ENCODE peak calls at places on chromosomes 11 and 22, in six cellular contexts. K is tibial nerve, S is GM12865, T is astrocyte, G is cardiac fibroblast, H is mesothelial cell of epicardium. B is an unnamed sample.
A peak's percentile ranks its signal among the peaks of the same experiment; 100 is the strongest.

GRCh38 chr11:45470151-45471001 is 184.2 kb upstream of the SYT13 start:
- DNase-seq in K (no peak), S (no peak), T (no peak), G (peak; percentile 63), H (no peak), B (no peak)

GRCh38 chr22:29167032-29167911 is 38.4 kb upstream of the EMID1 start:
- DNase-seq in K (no peak), S (peak; percentile 99), T (no peak), G (no peak), H (no peak), B (no peak)

GRCh38 chr11:86706341-86707131 is 34.1 kb upstream of the ME3 start:
- DNase-seq in K (no peak), S (no peak), T (no peak), G (no peak), H (no peak), B (no peak)

GRCh38 chr22:46425011-46425410 is 89.5 kb downstream of the TRMU start:
- DNase-seq in K (no peak), S (no peak), T (peak; percentile 99), G (peak; percentile 66), H (no peak), B (peak; percentile 8)

GRCh38 chr11:119721129-119722120 is 7.6 kb downstream of the NECTIN1 start:
- DNase-seq in K (no peak), S (no peak), T (no peak), G (peak; percentile 45), H (no peak), B (peak; percentile 14)

GRCh38 chr11:111417011-111417765 is 38.1 kb upstream of the POU2AF1 start:
- DNase-seq in K (no peak), S (peak; percentile 95), T (no peak), G (no peak), H (no peak), B (no peak)

GRCh38 chr22:49779226-49779625 is 48.4 kb downstream of the BRD1 start:
- DNase-seq in K (no peak), S (no peak), T (no peak), G (no peak), H (no peak), B (no peak)

GRCh38 chr11:95699631-95700470 is 89.7 kb downstream of the FAM76B start:
- DNase-seq in K (no peak), S (no peak), T (peak; percentile 50), G (peak; percentile 38), H (no peak), B (no peak)

GRCh38 chr11:63537293-63538101 is 889 bp downstream of the PLAAT4 start:
- DNase-seq in K (peak; percentile 47), S (no peak), T (peak; percentile 96), G (peak; percentile 44), H (no peak), B (no peak)

GRCh38 chr11:118915396-118915795 is 10.3 kb downstream of the BCL9L start:
- DNase-seq in K (no peak), S (no peak), T (no peak), G (no peak), H (no peak), B (no peak)

GRCh38 chr11:35144103-35144741 is 5.3 kb downstream of the CD44 start:
- DNase-seq in K (no peak), S (peak; percentile 92), T (peak; percentile 84), G (peak; percentile 83), H (no peak), B (peak; percentile 24)

GRCh38 chr11:3947084-3947483 is 91.6 kb downstream of the STIM1 start:
- DNase-seq in K (no peak), S (peak; percentile 86), T (peak; percentile 62), G (peak; percentile 58), H (no peak), B (no peak)

GRCh38 chr22:38153821-38154562 is 27.6 kb downstream of the PLA2G6 start:
- DNase-seq in K (no peak), S (no peak), T (no peak), G (no peak), H (no peak), B (no peak)

GRCh38 chr11:16403851-16404250 is 47.5 kb upstream of the SOX6 start:
- DNase-seq in K (no peak), S (no peak), T (no peak), G (no peak), H (no peak), B (no peak)

GRCh38 chr11:10329356-10329755 is 24.5 kb downstream of the ADM start:
- DNase-seq in K (no peak), S (no peak), T (no peak), G (peak; percentile 11), H (no peak), B (no peak)

GRCh38 chr11:20599424-20600346 is at the start of gene SLC6A5:
- DNase-seq in K (no peak), S (peak; percentile 21), T (no peak), G (peak; percentile 49), H (peak; percentile 45), B (peak; percentile 38)

GRCh38 chr11:19962795-19963163 is 197.5 kb downstream of the DBX1 start:
- DNase-seq in K (no peak), S (no peak), T (peak; percentile 95), G (peak; percentile 70), H (no peak), B (no peak)

GRCh38 chr22:24809331-24809730 is 3.3 kb downstream of the SGSM1 start:
- DNase-seq in K (no peak), S (no peak), T (no peak), G (no peak), H (no peak), B (no peak)

GRCh38 chr11:35357893-35358292 is 61.5 kb downstream of the SLC1A2 start:
- DNase-seq in K (no peak), S (no peak), T (no peak), G (peak; percentile 40), H (no peak), B (no peak)

GRCh38 chr11:11806074-11806473 is 35.7 kb upstream of the USP47 start:
- DNase-seq in K (no peak), S (no peak), T (no peak), G (no peak), H (no peak), B (no peak)

GRCh38 chr22:39230261-39231196 is 14.3 kb downstream of the PDGFB start:
- DNase-seq in K (no peak), S (no peak), T (no peak), G (no peak), H (no peak), B (no peak)
- TF ChIP-seq CTCF in K (peak; percentile 18), S (no peak), T (no peak), G (no peak), H (no peak), B (no peak)

DNA sequence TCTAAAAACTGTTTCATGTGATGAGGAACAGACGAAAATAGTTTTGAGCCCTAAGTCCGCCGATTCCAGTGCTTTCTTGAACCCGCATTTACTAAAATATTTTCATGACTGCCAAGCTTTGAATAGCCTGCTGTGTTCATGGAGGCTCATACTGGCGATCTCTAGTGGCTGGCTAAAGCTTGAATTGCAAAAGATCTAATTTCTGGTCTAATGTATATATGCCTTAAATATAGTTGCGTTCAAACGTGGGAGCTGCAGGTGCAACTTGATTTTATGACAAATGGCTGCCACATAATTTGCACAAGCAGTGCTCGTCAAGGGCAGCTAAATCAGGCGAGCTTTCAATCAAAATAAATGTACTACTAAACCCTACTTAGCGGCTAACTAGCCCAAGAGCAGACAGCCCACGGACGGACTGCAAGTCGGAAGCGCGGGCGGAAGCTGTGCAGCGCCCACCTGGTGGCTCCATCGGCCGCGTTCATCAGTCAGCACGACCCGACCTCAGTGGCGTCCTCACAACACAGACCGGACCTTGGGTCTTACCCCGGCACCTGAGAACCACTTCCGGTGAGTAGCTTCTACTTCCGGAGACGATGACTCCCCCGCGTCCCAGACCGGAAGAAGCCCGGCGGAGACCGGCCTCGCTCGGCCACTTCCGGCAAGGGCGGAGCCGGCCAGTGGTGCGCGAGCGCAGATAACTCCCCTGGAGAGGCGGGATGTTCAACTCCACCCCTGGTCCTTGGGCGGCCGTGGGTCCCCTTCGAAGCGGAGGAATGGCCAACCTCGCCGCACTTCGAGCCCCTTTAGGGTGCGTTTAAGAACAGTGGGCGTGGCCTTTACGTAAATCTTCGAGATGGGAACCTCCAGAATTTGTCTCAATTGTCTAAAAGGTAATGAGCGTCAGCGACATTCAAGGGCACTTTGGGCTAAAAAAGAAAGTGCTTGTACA is 6.1 kb downstream of the RPL27A start:
- DNase-seq in K (peak; percentile 88), S (peak; percentile 99), T (peak; percentile 93), G (peak; percentile 97), H (peak; percentile 76), B (peak; percentile 94)
- TF ChIP-seq CTCF in K (no peak), S (peak; percentile 5), T (no peak), G (peak; percentile 15), H (no peak), B (no peak)

DNA sequence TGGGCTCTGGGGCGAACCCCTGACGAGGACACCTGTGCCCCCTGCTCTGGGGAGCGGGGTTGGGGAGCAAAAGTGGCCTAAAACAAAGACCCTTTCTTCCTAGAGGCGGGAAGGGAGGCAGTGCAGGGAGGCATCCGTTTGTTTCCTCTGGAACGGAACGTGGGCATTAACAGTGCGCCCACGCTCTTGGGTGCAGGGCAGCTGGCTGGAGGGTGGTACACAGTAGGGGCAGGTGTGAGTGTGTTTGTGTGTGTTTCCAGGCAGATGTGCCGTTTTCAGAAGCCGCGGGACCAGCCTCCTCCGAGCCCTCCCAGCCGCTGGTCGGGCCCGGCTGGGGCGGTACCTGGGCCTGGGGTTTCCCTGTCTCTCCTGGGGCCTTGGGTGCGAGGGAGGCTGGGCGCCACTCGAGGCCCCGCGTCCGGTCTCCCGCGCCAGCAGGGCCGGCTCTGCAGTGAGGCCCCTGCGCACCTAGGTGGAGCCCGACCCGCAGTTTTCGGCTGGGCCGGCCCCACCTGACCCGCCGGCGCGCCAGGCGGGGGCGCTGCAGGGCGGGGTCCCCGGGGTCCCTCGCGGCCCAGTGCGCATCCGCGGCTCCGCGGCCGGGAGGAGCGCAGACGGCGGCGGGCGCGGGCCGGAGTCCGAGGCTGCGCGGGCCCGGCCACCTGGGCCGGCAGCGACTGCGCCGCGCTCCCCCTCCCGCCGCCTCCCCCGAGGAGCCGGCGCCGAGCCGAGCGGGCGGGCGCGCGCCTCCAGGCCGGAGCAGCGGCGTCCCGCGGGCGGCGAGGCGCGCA is 1252.7 kb downstream of the BRD1 start:
- DNase-seq in K (no peak), S (no peak), T (peak; percentile 19), G (peak; percentile 9), H (peak; percentile 62), B (no peak)
- TF ChIP-seq CTCF in K (peak; percentile 79), S (no peak), T (no peak), G (no peak), H (peak; percentile 51), B (no peak)

GRCh38 chr22:30519842-30520425 is 14.4 kb upstream of the SEC14L4 start:
- DNase-seq in K (no peak), S (no peak), T (no peak), G (no peak), H (no peak), B (no peak)

GRCh38 chr22:30516273-30516672 is 10.8 kb upstream of the SEC14L4 start:
- DNase-seq in K (no peak), S (no peak), T (no peak), G (no peak), H (no peak), B (no peak)

GRCh38 chr22:30514252-30514651 is 8.8 kb upstream of the SEC14L4 start:
- DNase-seq in K (no peak), S (no peak), T (no peak), G (no peak), H (no peak), B (no peak)

GRCh38 chr22:30513462-30513861 is 8.0 kb upstream of the SEC14L4 start:
- DNase-seq in K (no peak), S (no peak), T (no peak), G (no peak), H (no peak), B (no peak)

DNA sequence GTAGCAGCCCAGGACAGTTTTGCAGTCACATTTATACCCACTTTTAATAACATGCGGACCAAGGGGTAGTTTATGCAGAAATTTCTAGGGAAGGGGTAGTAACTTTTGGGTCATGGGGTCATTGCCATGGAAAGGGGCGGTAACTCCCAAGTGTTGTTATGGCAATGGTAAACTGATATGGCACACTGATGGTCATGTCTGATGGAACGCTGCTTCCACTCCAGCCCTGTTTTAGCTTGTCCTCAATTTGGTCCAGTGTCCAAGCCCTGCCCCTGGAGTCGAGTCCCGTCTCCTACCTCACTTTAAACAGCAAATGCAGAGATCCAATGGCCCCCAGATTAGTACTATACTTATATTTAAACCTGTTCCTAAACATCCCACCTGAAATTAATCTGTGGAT is 11.2 kb upstream of the SEC14L4 start:
- DNase-seq in K (no peak), S (no peak), T (no peak), G (no peak), H (no peak), B (no peak)
- TF ChIP-seq CTCF in K (no peak), S (no peak), T (no peak), G (no peak), H (no peak), B (no peak)